ENCODE peak calls at places on chromosomes 4 and X, in seven cellular contexts. One of them, this sample, is unnamed. For H3K9me2, the result is how much of the 10 kb centered on the place peaks cover.

GRCh38 chr4:94934864-94935263 is 177.1 kb downstream of the BMPR1B start:
- DNase-seq in GM23248: no peak
- DNase-seq in HCT116: no peak
- DNase-seq in GM23338: no peak
- DNase-seq in OCI-LY7: no peak
- DNase-seq in PC-3: peak
- DNase-seq in Karpas-422: no peak
- DNase-seq in this sample: no peak

GRCh38 chr4:79650794-79651431 is 242.9 kb upstream of the GK2 start:
- DNase-seq in GM23248: peak
- DNase-seq in HCT116: no peak
- DNase-seq in GM23338: peak
- DNase-seq in OCI-LY7: no peak
- DNase-seq in PC-3: no peak
- DNase-seq in Karpas-422: no peak
- DNase-seq in this sample: no peak

GRCh38 chr4:83768146-83768545 is 232.2 kb downstream of the GPAT3 start:
- DNase-seq in GM23248: no peak
- DNase-seq in HCT116: no peak
- DNase-seq in GM23338: no peak
- DNase-seq in OCI-LY7: no peak
- DNase-seq in PC-3: peak
- DNase-seq in Karpas-422: no peak
- DNase-seq in this sample: no peak

GRCh38 chr4:17232575-17233253 is 279.2 kb downstream of the QDPR start:
- DNase-seq in GM23248: peak
- DNase-seq in HCT116: peak
- DNase-seq in GM23338: peak
- DNase-seq in OCI-LY7: no peak
- DNase-seq in PC-3: no peak
- DNase-seq in Karpas-422: no peak
- DNase-seq in this sample: no peak

GRCh38 chrX:19017271-19017670 is 33.4 kb upstream of the PHKA2 start:
- DNase-seq in GM23248: peak
- DNase-seq in HCT116: no peak
- DNase-seq in GM23338: peak
- DNase-seq in OCI-LY7: peak
- DNase-seq in PC-3: peak
- DNase-seq in Karpas-422: peak
- DNase-seq in this sample: peak

GRCh38 chrX:111020283-111020682 is 75.7 kb upstream of the PAK3 start:
- DNase-seq in GM23248: no peak
- DNase-seq in HCT116: no peak
- DNase-seq in GM23338: no peak
- DNase-seq in OCI-LY7: no peak
- DNase-seq in PC-3: no peak
- DNase-seq in Karpas-422: no peak
- DNase-seq in this sample: no peak

GRCh38 chr4:1871471-1872021 is 353 bp downstream of the NSD2 start:
- DNase-seq in GM23248: peak
- DNase-seq in HCT116: no peak
- DNase-seq in GM23338: peak
- DNase-seq in OCI-LY7: peak
- DNase-seq in PC-3: no peak
- DNase-seq in Karpas-422: no peak
- DNase-seq in this sample: no peak

GRCh38 chr4:123364906-123365305 is 31.7 kb upstream of the SPRY1 start:
- DNase-seq in GM23248: no peak
- DNase-seq in HCT116: no peak
- DNase-seq in GM23338: no peak
- DNase-seq in OCI-LY7: peak
- DNase-seq in PC-3: peak
- DNase-seq in Karpas-422: no peak
- DNase-seq in this sample: no peak

GRCh38 chr4:178738026-178738425 is 1295.8 kb upstream of the AGA start:
- DNase-seq in GM23248: no peak
- DNase-seq in HCT116: no peak
- DNase-seq in GM23338: no peak
- DNase-seq in OCI-LY7: no peak
- DNase-seq in PC-3: peak
- DNase-seq in Karpas-422: no peak
- DNase-seq in this sample: no peak

GRCh38 chrX:13747836-13748235 is 13.3 kb downstream of the OFD1 start:
- DNase-seq in GM23248: peak
- DNase-seq in HCT116: peak
- DNase-seq in GM23338: peak
- DNase-seq in OCI-LY7: peak
- DNase-seq in PC-3: peak
- DNase-seq in Karpas-422: peak
- DNase-seq in this sample: peak

DNA sequence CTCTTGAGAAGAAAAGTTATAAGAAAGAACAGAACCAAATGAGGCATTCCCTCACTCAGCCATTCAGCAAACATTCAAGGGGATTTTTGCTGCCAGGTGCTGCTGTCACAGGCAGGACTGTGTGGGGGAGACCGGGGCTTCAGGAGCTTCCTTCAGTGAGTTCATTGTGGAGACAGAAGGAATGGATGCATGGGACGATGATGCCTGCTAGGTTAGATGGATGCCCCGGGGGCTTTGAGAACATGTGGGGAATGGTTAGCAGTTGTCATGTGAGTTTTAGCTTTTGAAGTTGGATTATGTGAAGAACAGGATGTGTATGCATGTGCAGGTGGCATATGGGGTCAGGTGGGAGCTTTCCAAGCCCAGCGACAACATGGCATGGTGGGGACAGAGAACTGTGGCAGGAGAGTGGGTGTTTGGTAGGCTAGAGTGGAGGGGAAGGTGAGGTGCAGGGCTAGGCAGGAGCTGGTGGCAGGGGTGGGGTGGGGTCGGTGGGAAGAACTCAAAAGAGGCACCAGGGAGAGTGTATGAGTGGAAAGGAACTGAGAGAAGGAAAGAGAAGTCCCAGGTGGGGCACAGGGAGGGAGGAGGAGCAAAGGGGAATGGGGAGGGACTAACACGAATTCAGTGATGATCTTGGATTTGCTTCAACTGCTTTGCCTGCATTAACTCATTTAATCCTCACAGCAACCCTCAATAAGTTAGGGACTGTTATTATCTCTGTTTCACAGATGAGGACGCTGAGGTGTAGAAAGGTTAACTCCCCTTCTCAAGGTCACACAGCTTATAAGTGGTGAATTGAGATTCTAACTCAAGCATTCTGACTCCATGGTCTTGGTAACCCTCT is 8.4 kb downstream of the DCUN1D4 start:
- DNase-seq in GM23248: no peak
- DNase-seq in HCT116: no peak
- DNase-seq in GM23338: no peak
- DNase-seq in OCI-LY7: peak
- DNase-seq in PC-3: no peak
- DNase-seq in Karpas-422: peak
- DNase-seq in this sample: no peak
- H3K9me2 ChIP-seq in GM23248: under half
- H3K9me2 ChIP-seq in HCT116: under half
- H3K9me2 ChIP-seq in GM23338: under half
- H3K9me2 ChIP-seq in OCI-LY7: under half
- H3K9me2 ChIP-seq in PC-3: under half
- H3K9me2 ChIP-seq in Karpas-422: under half
- H3K9me2 ChIP-seq in this sample: under half

GRCh38 chrX:134004038-134004437 is 18.6 kb upstream of the GPC3 start:
- DNase-seq in GM23248: peak
- DNase-seq in HCT116: no peak
- DNase-seq in GM23338: no peak
- DNase-seq in OCI-LY7: no peak
- DNase-seq in PC-3: peak
- DNase-seq in Karpas-422: no peak
- DNase-seq in this sample: no peak
- H3K9me2 ChIP-seq in GM23248: under half
- H3K9me2 ChIP-seq in HCT116: under half
- H3K9me2 ChIP-seq in GM23338: under half
- H3K9me2 ChIP-seq in OCI-LY7: under half
- H3K9me2 ChIP-seq in PC-3: under half
- H3K9me2 ChIP-seq in Karpas-422: under half
- H3K9me2 ChIP-seq in this sample: under half

GRCh38 chrX:21674430-21675186 is 16.5 kb upstream of the KLHL34 start:
- DNase-seq in GM23248: no peak
- DNase-seq in HCT116: no peak
- DNase-seq in GM23338: no peak
- DNase-seq in OCI-LY7: no peak
- DNase-seq in PC-3: no peak
- DNase-seq in Karpas-422: no peak
- DNase-seq in this sample: no peak
- H3K9me2 ChIP-seq in GM23248: under half
- H3K9me2 ChIP-seq in HCT116: under half
- H3K9me2 ChIP-seq in GM23338: under half
- H3K9me2 ChIP-seq in OCI-LY7: under half
- H3K9me2 ChIP-seq in PC-3: under half
- H3K9me2 ChIP-seq in Karpas-422: under half
- H3K9me2 ChIP-seq in this sample: under half

DNA sequence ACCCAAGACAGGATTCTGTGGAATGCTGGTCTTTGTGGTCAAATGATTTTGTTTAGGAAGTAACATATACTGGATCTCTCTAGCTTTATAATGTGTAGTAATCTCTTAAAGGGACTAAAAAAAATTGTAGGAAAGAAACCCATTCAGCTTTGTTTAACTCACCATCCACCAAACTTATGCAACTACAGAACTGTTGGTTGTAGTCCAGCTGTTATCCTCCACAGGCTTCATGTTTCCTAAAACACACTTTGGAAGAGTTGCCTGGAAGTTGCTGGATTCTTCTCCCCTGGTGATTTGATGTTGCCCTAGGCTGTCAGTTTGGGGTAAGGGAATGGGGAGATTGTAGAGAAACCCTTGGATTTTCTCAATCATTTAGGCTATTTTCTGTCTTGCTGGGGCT is 89.3 kb downstream of the RLIM start:
- DNase-seq in GM23248: no peak
- DNase-seq in HCT116: no peak
- DNase-seq in GM23338: no peak
- DNase-seq in OCI-LY7: no peak
- DNase-seq in PC-3: no peak
- DNase-seq in Karpas-422: no peak
- DNase-seq in this sample: no peak
- H3K9me2 ChIP-seq in GM23248: under half
- H3K9me2 ChIP-seq in HCT116: under half
- H3K9me2 ChIP-seq in GM23338: under half
- H3K9me2 ChIP-seq in OCI-LY7: under half
- H3K9me2 ChIP-seq in PC-3: under half
- H3K9me2 ChIP-seq in Karpas-422: under half
- H3K9me2 ChIP-seq in this sample: under half